ENCODE peak calls at places on chromosome 15, in six cellular contexts. Z is Right ventricle myocardium superior; O is Calu3; S is stimulated activated CD8-positive, alpha-beta memory T cell treated with anti-CD3 and anti-CD28 coated beads, Interleukin-7, amount 100 ng/mL, for 1 hour; A is sciatic nerve; J is heart left ventricle. P is an unnamed sample.

GRCh38 chr15:73051402-73051810 is 857 bp upstream of the NEO1 start:
- DNase-seq in A (peak; percentile 68), O (peak; percentile 28), S (no peak), J (no peak), Z (peak; percentile 74), P (no peak)

GRCh38 chr15:57578288-57578900 is 13.3 kb upstream of the MYZAP start:
- DNase-seq in S (no peak), Z (no peak), J (no peak), O (no peak), A (no peak), P (no peak)

GRCh38 chr15:28994830-28995180 is 109.0 kb downstream of the APBA2 start:
- DNase-seq in S (no peak), J (no peak), O (no peak), Z (no peak), A (no peak), P (no peak)

GRCh38 chr15:56524915-56525314 is 60.0 kb upstream of the MNS1 start:
- DNase-seq in Z (no peak), J (no peak), A (no peak), S (no peak), O (no peak), P (no peak)

GRCh38 chr15:29937956-29938355 is 115.7 kb upstream of the TJP1 start:
- DNase-seq in S (no peak), Z (no peak), J (no peak), O (no peak), A (no peak), P (no peak)

GRCh38 chr15:75067123-75067854 is 43.9 kb downstream of the PPCDC start:
- DNase-seq in J (no peak), O (peak; percentile 49), Z (no peak), S (no peak), A (no peak), P (no peak)

GRCh38 chr15:74830868-74831267 is 4.4 kb downstream of the CPLX3 start:
- DNase-seq in S (no peak), Z (peak; percentile 69), O (no peak), J (peak; percentile 44), A (no peak), P (no peak)

GRCh38 chr15:42581272-42581730 is 5.9 kb downstream of the STARD9 start:
- DNase-seq in O (peak; percentile 58), S (peak; percentile 53), J (peak; percentile 91), A (peak; percentile 92), Z (peak; percentile 94), P (peak; percentile 92)

GRCh38 chr15:91021516-91022074 is 799 bp downstream of the VPS33B start:
- DNase-seq in S (no peak), A (no peak), J (no peak), Z (no peak), O (no peak), P (no peak)

P was measured in tibial artery.